ENCODE peak calls at places on chromosomes 4 and X, in seven cellular contexts. U is left ventricle myocardium inferior, K is right atrium auricular region, E is spleen, Z is aorta, D is heart left ventricle, Q is astrocyte. P is an unnamed sample.

GRCh38 chr4:89590102-89590501 is 246.9 kb downstream of the SNCA start:
- DNase-seq in U (no peak), K (no peak), E (no peak), Z (no peak), D (no peak), Q (no peak), P (no peak)

GRCh38 chrX:153381684-153382532 is 19.2 kb downstream of the PNMA6E start:
- DNase-seq in U (no peak), K (no peak), E (no peak), Z (no peak), D (no peak), Q (peak), P (peak)

GRCh38 chr4:16224264-16224663 is 2.0 kb downstream of the TAPT1 start:
- DNase-seq in U (no peak), K (no peak), E (no peak), Z (no peak), D (no peak), Q (no peak), P (no peak)

GRCh38 chr4:143358923-143359694 is 22.4 kb downstream of the GAB1 start:
- DNase-seq in U (no peak), K (no peak), E (peak), Z (no peak), D (no peak), Q (peak), P (no peak)

GRCh38 chrX:136061302-136061701 is 76.1 kb downstream of the SLC9A6 start:
- DNase-seq in U (peak), K (no peak), E (no peak), Z (no peak), D (peak), Q (no peak), P (no peak)

GRCh38 chrX:154321152-154321551 is 25.6 kb downstream of the TKTL1 start:
- DNase-seq in U (no peak), K (no peak), E (peak), Z (no peak), D (no peak), Q (no peak), P (no peak)

GRCh38 chrX:67094061-67094460 is 449.8 kb upstream of the AR start:
- DNase-seq in U (no peak), K (no peak), E (no peak), Z (no peak), D (no peak), Q (no peak), P (no peak)

GRCh38 chrX:136450050-136450830 is 37.5 kb upstream of the BRS3 start:
- DNase-seq in U (no peak), K (no peak), E (no peak), Z (no peak), D (no peak), Q (no peak), P (peak)

GRCh38 chrX:81316163-81316562 is 114.3 kb downstream of the SH3BGRL start:
- DNase-seq in U (no peak), K (no peak), E (no peak), Z (peak), D (no peak), Q (peak), P (no peak)

GRCh38 chr4:3388461-3389185 is 53.1 kb upstream of the HGFAC start:
- DNase-seq in U (peak), K (no peak), E (peak), Z (peak), D (no peak), Q (peak), P (peak)

GRCh38 chr4:88858752-88859151 is 161.1 kb upstream of the NAP1L5 start:
- DNase-seq in U (no peak), K (no peak), E (no peak), Z (no peak), D (no peak), Q (no peak), P (no peak)

GRCh38 chr4:166153539-166153938 is 280.5 kb downstream of the TLL1 start:
- DNase-seq in U (no peak), K (no peak), E (no peak), Z (no peak), D (no peak), Q (peak), P (no peak)

GRCh38 chrX:25131055-25131454 is 115.3 kb upstream of the ARX start:
- DNase-seq in U (no peak), K (no peak), E (no peak), Z (no peak), D (no peak), Q (no peak), P (no peak)

GRCh38 chrX:10549280-10549679 is 71.1 kb downstream of the MID1 start:
- DNase-seq in U (no peak), K (no peak), E (no peak), Z (no peak), D (no peak), Q (no peak), P (no peak)

GRCh38 chr4:151882072-151882803 is 121.4 kb upstream of the GATB start:
- DNase-seq in U (no peak), K (no peak), E (no peak), Z (no peak), D (no peak), Q (no peak), P (no peak)

GRCh38 chr4:53592128-53592527 is 842 bp upstream of the LNX1 start:
- DNase-seq in U (no peak), K (no peak), E (no peak), Z (no peak), D (no peak), Q (peak), P (no peak)

GRCh38 chr4:1459081-1459480 is 52.8 kb upstream of the NKX1-1 start:
- DNase-seq in U (no peak), K (no peak), E (no peak), Z (no peak), D (no peak), Q (no peak), P (no peak)

GRCh38 chr4:148108776-148109175 is 333.4 kb downstream of the NR3C2 start:
- DNase-seq in U (no peak), K (no peak), E (no peak), Z (no peak), D (no peak), Q (no peak), P (no peak)

GRCh38 chrX:19867411-19867732 is 20.0 kb downstream of the SH3KBP1 start:
- DNase-seq in U (no peak), K (no peak), E (no peak), Z (no peak), D (no peak), Q (peak), P (no peak)

GRCh38 chrX:105981772-105982485 is 56.6 kb downstream of the SERPINA7 start:
- DNase-seq in U (no peak), K (no peak), E (no peak), Z (no peak), D (no peak), Q (no peak), P (no peak)

GRCh38 chr4:156732634-156733033 is 239.0 kb downstream of the PDGFC start:
- DNase-seq in U (no peak), K (no peak), E (no peak), Z (no peak), D (no peak), Q (no peak), P (no peak)

GRCh38 chr4:84669201-84669600 is 86.3 kb downstream of the CDS1 start:
- DNase-seq in U (no peak), K (no peak), E (no peak), Z (no peak), D (no peak), Q (no peak), P (no peak)

GRCh38 chr4:169345207-169345788 is 74.5 kb upstream of the SH3RF1 start:
- DNase-seq in U (no peak), K (no peak), E (no peak), Z (no peak), D (no peak), Q (peak), P (no peak)

GRCh38 chr4:8370835-8371234 is 69.7 kb downstream of the ACOX3 start:
- DNase-seq in U (peak), K (no peak), E (no peak), Z (peak), D (peak), Q (no peak), P (no peak)

GRCh38 chr4:157587681-157588423 is 367.3 kb downstream of the GRIA2 start:
- DNase-seq in U (no peak), K (no peak), E (no peak), Z (no peak), D (no peak), Q (no peak), P (no peak)

GRCh38 chr4:621296-622070 is 3.9 kb upstream of the PDE6B start:
- DNase-seq in U (no peak), K (no peak), E (peak), Z (peak), D (no peak), Q (no peak), P (no peak)

GRCh38 chrX:68994135-68994882 is 165.5 kb downstream of the EFNB1 start:
- DNase-seq in U (no peak), K (no peak), E (no peak), Z (no peak), D (no peak), Q (no peak), P (no peak)

GRCh38 chr4:83417566-83417965 is 38.1 kb downstream of the HELQ start:
- DNase-seq in U (no peak), K (no peak), E (no peak), Z (no peak), D (no peak), Q (no peak), P (no peak)
- H3K27ac ChIP-seq in U (no peak), K (no peak), E (no peak), Z (no peak), D (no peak), Q (no peak), P (no peak)

DNA sequence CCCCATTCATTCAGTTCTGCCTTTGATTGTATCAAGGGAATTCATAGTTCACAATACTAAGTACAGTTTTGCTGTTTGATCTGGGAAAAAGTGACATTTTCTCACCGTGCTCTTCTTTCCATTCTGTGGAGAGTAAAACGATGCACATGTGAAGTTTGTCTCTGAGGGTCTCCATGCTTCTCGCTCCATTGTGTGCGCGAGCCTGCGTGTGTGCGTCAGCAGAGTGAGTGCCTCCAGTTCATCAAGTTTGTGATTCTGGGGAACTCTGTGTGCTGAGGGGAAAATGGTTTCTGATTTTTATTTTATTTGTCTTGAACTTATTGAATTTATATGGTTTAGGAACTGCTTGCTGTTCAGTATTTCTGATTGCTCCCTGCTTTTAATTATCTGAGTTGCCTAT is 2.0 kb downstream of the STK26 start:
- DNase-seq in U (no peak), K (no peak), E (no peak), Z (no peak), D (no peak), Q (no peak), P (no peak)
- H3K4me3 ChIP-seq in U (no peak), K (no peak), E (no peak), Z (no peak), D (no peak), Q (no peak), P (no peak)

GRCh38 chr4:172619218-172619617 is 549.4 kb upstream of the GALNT7 start:
- DNase-seq in U (no peak), K (no peak), E (no peak), Z (no peak), D (no peak), Q (no peak), P (no peak)
- H3K27ac ChIP-seq in U (no peak), K (no peak), E (no peak), Z (no peak), D (no peak), Q (no peak), P (no peak)

GRCh38 chr4:106679063-106679462 is 310.5 kb upstream of the GIMD1 start:
- DNase-seq in U (no peak), K (no peak), E (no peak), Z (no peak), D (no peak), Q (no peak), P (no peak)
- H3K4me3 ChIP-seq in U (no peak), K (no peak), E (no peak), Z (no peak), D (no peak), Q (no peak), P (no peak)

DNA sequence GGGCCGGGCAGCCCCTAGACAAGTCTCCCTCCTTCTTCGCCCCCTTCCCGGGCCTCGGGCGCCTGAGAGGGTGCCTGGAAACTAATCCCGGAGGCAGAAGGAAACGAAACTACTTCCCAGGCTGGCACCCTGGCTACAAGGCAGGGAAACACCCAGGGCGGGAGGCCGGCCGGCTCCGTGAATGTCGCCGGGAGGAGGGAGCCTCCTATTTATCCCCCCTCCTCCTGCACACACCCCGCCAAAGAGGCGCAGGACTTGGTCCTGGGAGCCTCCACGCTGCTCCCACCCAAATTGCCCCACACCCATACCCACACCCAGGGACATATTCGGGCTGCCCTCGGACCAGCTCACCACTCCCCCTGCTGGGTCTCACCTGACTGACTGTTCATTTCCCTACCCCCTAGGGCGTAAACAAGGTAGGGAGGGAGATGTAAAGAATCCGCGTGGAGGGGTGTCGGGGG is at the start of gene BTC:
- DNase-seq in U (no peak), K (no peak), E (no peak), Z (peak), D (peak), Q (no peak), P (no peak)
- H3K27ac ChIP-seq in U (no peak), K (no peak), E (no peak), Z (no peak), D (no peak), Q (no peak), P (no peak)

DNA sequence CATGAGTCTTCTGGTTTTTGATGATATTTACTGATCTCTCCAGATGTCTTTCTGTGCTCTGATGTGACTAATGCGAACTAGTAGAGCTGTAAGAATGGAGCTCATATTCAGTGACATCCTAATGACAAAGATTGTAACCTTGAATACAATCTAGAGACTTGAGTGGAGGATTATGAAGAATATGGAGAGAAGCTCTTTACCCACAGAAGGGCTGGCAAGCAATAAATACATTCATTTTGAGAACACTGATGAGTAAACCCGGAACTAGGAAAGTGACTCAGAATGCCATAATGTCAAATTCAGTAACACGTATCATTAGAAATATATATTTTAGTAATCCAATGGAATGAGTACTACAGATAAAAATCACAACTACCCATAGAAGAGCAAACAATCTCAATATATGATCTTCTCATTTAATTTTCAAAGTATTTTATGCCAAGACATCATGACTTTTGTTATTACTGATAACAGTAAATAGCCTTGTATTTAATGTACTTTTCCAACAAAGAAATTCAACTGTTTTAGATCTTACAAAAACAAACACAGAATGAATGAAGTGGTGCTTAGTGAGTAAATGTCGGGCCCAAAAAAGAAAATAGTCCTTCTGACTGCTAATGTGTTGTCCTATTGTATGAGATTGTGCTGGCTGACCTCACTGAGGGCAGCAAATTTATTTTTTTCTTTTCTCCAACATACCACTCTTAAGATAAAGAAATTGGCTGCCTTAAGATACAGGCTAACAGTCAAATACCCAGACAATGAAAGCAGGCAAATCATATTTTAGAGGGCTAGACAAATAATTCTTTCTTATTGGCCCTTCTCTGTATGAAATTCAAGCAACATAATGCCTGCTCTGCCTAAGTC is 49.2 kb upstream of the HDAC8 start:
- DNase-seq in U (no peak), K (no peak), E (no peak), Z (no peak), D (no peak), Q (peak), P (no peak)
- H3K4me3 ChIP-seq in U (no peak), K (no peak), E (no peak), Z (no peak), D (no peak), Q (peak), P (no peak)

DNA sequence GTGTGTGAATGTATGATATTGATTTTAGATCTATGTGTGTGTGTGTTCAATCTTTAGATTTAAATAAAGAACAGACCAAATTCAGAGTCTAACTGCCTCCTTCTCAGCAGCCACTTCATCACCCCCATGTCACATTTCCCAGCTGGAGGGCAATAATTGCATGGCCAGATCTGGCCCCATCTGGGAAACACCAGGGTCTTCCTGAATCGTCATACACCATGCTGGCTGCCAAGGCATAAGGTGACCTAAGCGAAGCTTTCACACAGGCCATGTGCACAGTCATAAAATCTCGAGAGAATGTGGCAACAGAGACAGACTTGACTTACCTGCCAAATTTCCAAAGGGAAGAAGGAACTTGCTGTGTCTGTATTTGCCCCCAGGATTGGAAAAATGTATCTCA is 269 bp downstream of the PLAC1 start:
- DNase-seq in U (no peak), K (no peak), E (no peak), Z (no peak), D (no peak), Q (no peak), P (no peak)
- H3K27ac ChIP-seq in U (no peak), K (no peak), E (no peak), Z (no peak), D (no peak), Q (no peak), P (no peak)

GRCh38 chr4:180937083-180937482 is 1306.1 kb upstream of the TENM3 start:
- DNase-seq in U (no peak), K (no peak), E (no peak), Z (no peak), D (no peak), Q (no peak), P (no peak)
- H3K4me3 ChIP-seq in U (no peak), K (no peak), E (no peak), Z (no peak), D (no peak), Q (no peak), P (no peak)

GRCh38 chrX:12791253-12792228 is at the start of gene PRPS2:
- DNase-seq in U (peak), K (no peak), E (peak), Z (peak), D (peak), Q (peak), P (no peak)
- H3K27ac ChIP-seq in U (peak), K (peak), E (no peak), Z (no peak), D (no peak), Q (peak), P (no peak)